ENCODE peak calls at places on chromosomes 2 and 18, in four cellular contexts. R is HL-60, S is GM12878, A is K562. Y is an unnamed sample.

GRCh38 chr2:179974743-179975142 is 32.4 kb downstream of the CWC22 start:
- DNase-seq in A (no peak), R (no peak), S (no peak), Y (no peak)

GRCh38 chr2:230134496-230135073 is 65.9 kb upstream of the SLC16A14 start:
- DNase-seq in R (peak), A (no peak), S (no peak), Y (no peak)

GRCh38 chr18:13464432-13465125 is 246.0 kb downstream of the LDLRAD4 start:
- DNase-seq in S (peak), A (peak), R (peak), Y (peak)

GRCh38 chr2:18959952-18960717 is 370.8 kb upstream of the NT5C1B start:
- DNase-seq in R (no peak), A (no peak), S (no peak), Y (no peak)

GRCh38 chr2:23269747-23270146 is 115.2 kb upstream of the KLHL29 start:
- DNase-seq in R (no peak), A (no peak), S (no peak), Y (no peak)

GRCh38 chr2:130813722-130814121 is 23.0 kb upstream of the ARHGEF4 start:
- DNase-seq in R (no peak), A (no peak), S (no peak), Y (no peak)

GRCh38 chr2:187658952-187659525 is 104.8 kb upstream of the TFPI start:
- DNase-seq in R (peak), A (no peak), S (no peak), Y (no peak)

GRCh38 chr18:44823782-44824181 is 143.1 kb downstream of the SETBP1 start:
- DNase-seq in S (no peak), R (no peak), A (no peak), Y (no peak)

GRCh38 chr2:70190086-70190412 is 770 bp downstream of the C2orf42 start:
- DNase-seq in R (no peak), S (no peak), A (no peak), Y (peak)

GRCh38 chr2:182767578-182767977 is 51.5 kb downstream of the DNAJC10 start:
- DNase-seq in A (no peak), S (no peak), R (no peak), Y (no peak)

GRCh38 chr2:42147641-42148274 is 21.4 kb upstream of the EML4 start:
- DNase-seq in R (no peak), A (no peak), S (no peak), Y (no peak)

GRCh38 chr2:112906276-112906675 is 4.7 kb upstream of the IL37 start:
- DNase-seq in R (no peak), A (no peak), S (no peak), Y (no peak)

GRCh38 chr2:238848941-238849853 is 1.3 kb downstream of the TWIST2 start:
- DNase-seq in A (no peak), S (no peak), R (no peak), Y (no peak)

GRCh38 chr18:37551249-37551648 is 14.3 kb downstream of the CELF4 start:
- DNase-seq in R (no peak), A (no peak), S (no peak), Y (no peak)

DNA sequence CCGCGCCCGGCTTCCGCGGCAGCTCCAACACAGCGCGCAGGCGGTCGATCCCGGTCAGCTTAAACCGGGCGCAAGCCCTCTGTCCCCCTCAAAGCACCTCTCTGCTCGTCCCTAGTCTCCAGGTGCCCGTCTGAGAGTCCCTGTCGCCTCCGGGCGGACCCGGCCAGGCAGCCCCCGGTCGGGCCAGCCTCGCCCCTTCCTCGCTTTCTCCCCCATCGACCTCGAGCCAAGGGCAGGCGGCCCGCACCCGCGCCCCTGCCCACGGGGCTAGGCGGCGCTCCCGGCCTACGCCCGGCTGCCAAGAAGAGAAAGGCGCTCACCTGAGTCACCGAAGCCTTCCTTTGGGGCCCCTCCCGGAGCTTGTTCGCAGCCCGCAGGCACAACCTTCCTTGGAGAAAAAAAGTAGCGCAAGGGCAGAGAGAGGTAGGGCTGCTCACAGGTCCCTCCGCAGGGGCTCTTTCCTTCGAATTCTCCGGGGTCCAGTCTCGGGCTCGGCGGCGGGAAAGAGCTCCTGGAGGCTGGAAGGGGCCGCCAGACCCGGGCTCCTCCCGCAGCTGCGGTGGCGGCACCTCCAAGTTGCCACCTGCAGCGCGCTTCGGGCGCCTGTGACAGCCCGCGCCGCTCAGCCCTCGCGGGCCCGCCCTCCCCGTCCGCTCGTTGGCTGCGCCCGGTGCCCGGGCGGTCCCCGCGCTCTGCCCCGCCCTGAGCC is 86.4 kb upstream of the EPB41L3 start:
- DNase-seq in R (peak), S (no peak), A (peak), Y (peak)
- TF ChIP-seq SPI1 in R (no peak), S (no peak), A (no peak), Y (no peak)

DNA sequence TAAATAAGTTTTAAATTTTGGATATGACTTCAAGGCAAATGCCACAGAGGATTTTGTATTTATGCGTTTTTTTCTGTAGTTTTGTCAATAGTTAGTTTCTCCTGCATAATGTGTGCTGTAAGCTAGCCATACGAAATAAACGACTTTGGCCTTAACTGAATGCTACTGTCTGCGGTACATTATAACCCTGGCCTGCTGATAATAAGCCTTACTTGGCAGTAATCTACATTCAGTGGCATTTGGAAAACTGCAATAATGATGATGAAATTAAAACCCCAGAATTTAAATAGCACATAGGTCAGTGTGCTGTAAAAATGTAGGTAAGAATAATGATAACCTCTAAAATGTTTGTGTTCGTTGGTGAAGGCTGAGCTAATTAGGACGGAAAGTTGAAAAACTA is 88.8 kb downstream of the LRP1B start:
- DNase-seq in A (no peak), S (no peak), R (no peak), Y (no peak)
- TF ChIP-seq SPI1 in A (no peak), S (no peak), R (no peak), Y (no peak)

GRCh38 chr2:241334813-241335212 is 19.1 kb downstream of the SEPTIN2 start:
- DNase-seq in R (no peak), S (no peak), A (no peak), Y (no peak)
- TF ChIP-seq SPI1 in R (no peak), S (no peak), A (no peak), Y (no peak)

DNA sequence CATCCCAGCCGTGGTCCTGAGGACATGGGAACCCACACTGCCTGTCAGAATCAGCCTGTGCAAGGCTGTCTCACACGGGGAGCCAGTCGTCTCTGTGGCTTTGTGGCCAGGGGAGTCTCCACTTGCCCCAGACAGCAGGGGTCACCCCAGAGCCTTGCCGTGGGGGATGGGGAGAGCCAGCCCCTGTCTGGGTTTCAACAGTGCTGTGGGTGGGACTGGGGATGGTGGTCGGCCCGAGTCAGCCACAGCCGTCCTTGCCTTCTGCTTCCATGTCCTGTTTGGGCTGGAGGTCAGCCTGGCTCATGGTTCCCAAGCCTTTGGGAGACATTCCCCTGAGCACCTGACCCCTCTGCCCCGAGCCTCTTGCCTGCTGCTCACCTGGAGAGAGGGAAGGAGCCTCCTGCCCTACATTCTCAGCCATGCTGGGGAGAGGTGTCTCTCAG is 19.6 kb downstream of the GPR35 start:
- DNase-seq in S (no peak), A (no peak), R (no peak), Y (no peak)
- TF ChIP-seq SPI1 in S (no peak), A (no peak), R (no peak), Y (no peak)